ENCODE peak calls at places on chromosomes 12 and 14, in nine cellular contexts. W is GM23338; Z is GM18507; C is stimulated activated CD8-positive, alpha-beta memory T cell treated with anti-CD3 and anti-CD28 coated beads, Interleukin-4, amount 100 ng/mL, for 24 hours; Q is activated naive CD4-positive, alpha-beta T cell treated with Interleukin-2 at 50 U/mL for 16 hours; R is activated CD8-positive, alpha-beta memory T cell treated with anti-CD3 and anti-CD28 coated beads, Interleukin-2, amount 50 U/mL, for 48 hours; X is HL-60; U is T follicular helper cell; H is naive thymus-derived CD4-positive, alpha-beta T cell. M is an unnamed sample.
A peak's percentile ranks its signal among the peaks of the same experiment; 100 is the strongest.

GRCh38 chr14:52369305-52369781 is 55.2 kb downstream of the PTGER2 start:
- DNase-seq in W (no peak), Z (no peak), C (no peak), Q (no peak), R (no peak), X (no peak), U (no peak), H (no peak), M (no peak)

GRCh38 chr12:27906658-27907473 is 65.7 kb downstream of the PTHLH start:
- DNase-seq in W (no peak), Z (no peak), C (no peak), Q (no peak), R (no peak), X (no peak), U (no peak), H (no peak), M (peak; percentile 62)

GRCh38 chr14:34794217-34794616 is 79.8 kb upstream of the CFL2 start:
- DNase-seq in W (no peak), Z (no peak), C (no peak), Q (no peak), R (no peak), X (no peak), U (no peak), H (no peak), M (no peak)

GRCh38 chr12:67539946-67540345 is 108.6 kb upstream of the DYRK2 start:
- DNase-seq in W (no peak), Z (no peak), C (no peak), Q (no peak), R (no peak), X (no peak), U (no peak), H (no peak), M (no peak)

GRCh38 chr12:95279835-95280234 is 62.2 kb downstream of the VEZT start:
- DNase-seq in W (no peak), Z (no peak), C (no peak), Q (no peak), R (no peak), X (no peak), U (no peak), H (no peak), M (no peak)

GRCh38 chr12:48985475-48985897 is 7.4 kb downstream of the WNT1 start:
- DNase-seq in W (no peak), Z (no peak), C (no peak), Q (no peak), R (no peak), X (no peak), U (no peak), H (no peak), M (no peak)

GRCh38 chr14:89000007-89000942 is 175.8 kb downstream of the TTC8 start:
- DNase-seq in W (peak; percentile 48), Z (no peak), C (peak; percentile 14), Q (peak; percentile 15), R (peak; percentile 66), X (peak; percentile 90), U (no peak), H (no peak), M (peak; percentile 99)

GRCh38 chr14:68682166-68683103 is 110.4 kb downstream of the ZFP36L1 start:
- DNase-seq in W (no peak), Z (no peak), C (no peak), Q (peak; percentile 38), R (no peak), X (peak; percentile 52), U (peak; percentile 22), H (no peak), M (peak; percentile 97)

GRCh38 chr12:124624823-124625222 is 57.4 kb upstream of the NCOR2 start:
- DNase-seq in W (no peak), Z (no peak), C (no peak), Q (no peak), R (no peak), X (no peak), U (no peak), H (no peak), M (no peak)

GRCh38 chr12:89454080-89454848 is 70.3 kb downstream of the GALNT4 start:
- DNase-seq in W (no peak), Z (no peak), C (no peak), Q (no peak), R (no peak), X (no peak), U (no peak), H (no peak), M (no peak)

GRCh38 chr14:101962503-101962874 is 1.9 kb upstream of the DYNC1H1 start:
- DNase-seq in W (no peak), Z (no peak), C (no peak), Q (no peak), R (peak; percentile 56), X (no peak), U (no peak), H (no peak), M (peak; percentile 56)

GRCh38 chr12:117457189-117457588 is 95.8 kb upstream of the NOS1 start:
- DNase-seq in W (no peak), Z (no peak), C (no peak), Q (no peak), R (no peak), X (no peak), U (no peak), H (no peak), M (no peak)

M was measured in AG09319.